ENCODE peak calls at places on chromosomes 5 and 9, in four cellular contexts. M, L, B and P are unnamed samples.
A peak's percentile ranks its signal among the peaks of the same experiment; 100 is the strongest.

GRCh38 chr9:90002299-90003045 is 397.7 kb downstream of the GADD45G start:
- DNase-seq in L (no peak), B (no peak), M (no peak), P (no peak)

GRCh38 chr5:137945825-137946224 is 56.6 kb downstream of the PKD2L2 start:
- DNase-seq in B (no peak), M (no peak), L (no peak), P (no peak)

GRCh38 chr9:106286249-106286648 is 576.7 kb upstream of the ZNF462 start:
- DNase-seq in B (no peak), M (no peak), L (peak; percentile 17), P (no peak)

GRCh38 chr5:59102437-59102836 is 519.6 kb downstream of the RAB3C start:
- DNase-seq in B (no peak), M (no peak), L (no peak), P (no peak)

GRCh38 chr5:176737001-176737745 is 73.2 kb upstream of the UNC5A start:
- DNase-seq in B (no peak), M (no peak), L (no peak), P (no peak)

GRCh38 chr9:84266087-84266561 is 74.4 kb downstream of the SLC28A3 start:
- DNase-seq in B (no peak), M (peak; percentile 16), L (no peak), P (no peak)

GRCh38 chr5:68287976-68288755 is 72.6 kb downstream of the PIK3R1 start:
- DNase-seq in L (no peak), B (peak; percentile 22), M (peak; percentile 88), P (no peak)

GRCh38 chr5:111016801-111017200 is 54.7 kb upstream of the TSLP start:
- DNase-seq in M (no peak), B (no peak), L (no peak), P (no peak)

GRCh38 chr9:86794356-86795046 is 152.8 kb downstream of the GAS1 start:
- DNase-seq in L (no peak), M (no peak), B (no peak), P (no peak)

GRCh38 chr9:124239249-124240073 is 18.3 kb upstream of the NEK6 start:
- DNase-seq in B (no peak), M (no peak), L (no peak), P (no peak)

GRCh38 chr9:117435630-117436261 is 20.9 kb upstream of the ASTN2 start:
- DNase-seq in L (no peak), B (no peak), M (no peak), P (no peak)

GRCh38 chr5:80181618-80182211 is 74.1 kb downstream of the SERINC5 start:
- DNase-seq in L (no peak), B (no peak), M (peak; percentile 90), P (peak; percentile 88)

GRCh38 chr5:1510151-1510561 is 13.6 kb downstream of the LPCAT1 start:
- DNase-seq in B (no peak), M (no peak), L (no peak), P (no peak)

GRCh38 chr9:133592731-133593409 is 16.3 kb downstream of the FAM163B start:
- DNase-seq in B (no peak), M (no peak), L (no peak), P (no peak)

GRCh38 chr5:81349161-81349560 is 44.8 kb downstream of the ACOT12 start:
- DNase-seq in B (no peak), L (no peak), M (no peak), P (no peak)

GRCh38 chr5:143641549-143641955 is 170.4 kb upstream of the HMHB1 start:
- DNase-seq in M (no peak), B (no peak), L (no peak), P (no peak)

GRCh38 chr9:92097997-92098482 is 17.2 kb downstream of the SPTLC1 start:
- DNase-seq in M (no peak), B (no peak), L (peak; percentile 87), P (peak; percentile 93)

GRCh38 chr5:118980438-118980837 is 7.9 kb downstream of the DTWD2 start:
- DNase-seq in B (no peak), M (no peak), L (no peak), P (no peak)

GRCh38 chr9:75088646-75089368 is 493 bp downstream of the OSTF1 start:
- DNase-seq in M (peak; percentile 55), B (peak; percentile 33), L (no peak), P (no peak)

GRCh38 chr5:62534461-62535236 is 44.0 kb upstream of the LRRC70 start:
- DNase-seq in M (no peak), B (no peak), L (no peak), P (no peak)

GRCh38 chr5:150358261-150359095 is 981 bp downstream of the TCOF1 start:
- DNase-seq in M (peak; percentile 70), L (no peak), B (no peak), P (peak; percentile 7)

GRCh38 chr5:95883185-95884020 is 60.9 kb upstream of the GLRX start:
- DNase-seq in B (no peak), L (no peak), M (no peak), P (no peak)

GRCh38 chr5:115661156-115661555 is 35.3 kb upstream of the TMED7 start:
- DNase-seq in L (no peak), M (no peak), B (no peak), P (no peak)

GRCh38 chr5:59209758-59210359 is 627.0 kb downstream of the RAB3C start:
- DNase-seq in B (no peak), L (no peak), M (no peak), P (no peak)

GRCh38 chr5:25301836-25302235 is 657.1 kb upstream of the CDH10 start:
- DNase-seq in M (no peak), L (no peak), B (no peak), P (no peak)

GRCh38 chr9:89039092-89039465 is 47.8 kb downstream of the S1PR3 start:
- DNase-seq in L (no peak), M (no peak), B (no peak), P (no peak)

GRCh38 chr5:149079883-149080282 is 17.0 kb upstream of the SH3TC2 start:
- DNase-seq in B (no peak), M (no peak), L (no peak), P (no peak)

GRCh38 chr5:6545770-6546690 is 86.8 kb downstream of the NSUN2 start:
- DNase-seq in M (no peak), L (no peak), B (no peak), P (no peak)

GRCh38 chr5:149745-150450 is 41.4 kb upstream of the LRRC14B start:
- DNase-seq in B (no peak), L (peak; percentile 72), M (no peak), P (no peak)

GRCh38 chr5:35319231-35320002 is 89.1 kb upstream of the PRLR start:
- DNase-seq in M (no peak), L (no peak), B (no peak), P (no peak)
- TF ChIP-seq TCF7L2 in M (no peak), L (no peak), B (no peak), P (no peak)

GRCh38 chr5:159017787-159018186 is 81.9 kb downstream of the EBF1 start:
- DNase-seq in M (no peak), L (no peak), B (peak; percentile 10), P (no peak)
- TF ChIP-seq TCF7L2 in M (no peak), L (no peak), B (no peak), P (no peak)

DNA sequence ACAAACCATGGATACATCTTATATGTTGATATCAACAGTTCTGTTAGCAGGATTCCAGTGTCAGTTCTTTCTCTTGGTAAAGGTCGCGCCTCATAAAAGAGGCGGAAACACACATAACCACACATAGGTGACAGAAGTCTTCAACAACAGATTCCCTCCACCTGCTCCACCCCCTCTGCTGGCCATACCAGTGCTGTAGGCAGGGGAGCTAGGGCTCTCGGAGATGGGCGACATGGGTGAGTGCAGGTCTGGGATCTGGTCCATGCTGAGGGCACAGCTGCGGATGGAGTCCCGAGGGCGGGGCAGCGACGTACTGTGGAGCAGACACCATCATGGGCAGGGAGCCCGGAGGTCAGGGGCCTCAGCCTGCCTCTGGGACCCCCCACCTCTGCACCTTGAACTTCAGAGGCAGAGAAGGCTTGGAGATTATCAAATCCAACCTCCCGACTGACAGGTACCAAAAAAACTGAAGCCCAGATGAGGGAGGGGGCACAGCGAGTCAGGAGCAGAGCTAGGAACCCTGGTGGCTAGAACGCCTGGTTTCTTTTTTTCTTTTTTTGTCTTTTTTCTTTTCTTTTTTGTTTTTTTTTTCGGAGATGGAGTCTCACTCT is 12.0 kb upstream of the TOR2A start:
- DNase-seq in B (no peak), L (no peak), M (no peak), P (no peak)
- TF ChIP-seq TCF7L2 in B (no peak), L (no peak), M (no peak), P (no peak)

GRCh38 chr5:34556514-34556782 is 99.7 kb upstream of the RAI14 start:
- DNase-seq in L (no peak), B (no peak), M (no peak), P (no peak)

GRCh38 chr5:34552686-34553085 is 103.4 kb upstream of the RAI14 start:
- DNase-seq in M (no peak), B (no peak), L (no peak), P (no peak)

GRCh38 chr5:34553544-34553943 is 102.6 kb upstream of the RAI14 start:
- DNase-seq in L (no peak), M (no peak), B (no peak), P (no peak)

GRCh38 chr5:34554656-34555055 is 101.5 kb upstream of the RAI14 start:
- DNase-seq in L (no peak), B (no peak), M (no peak), P (no peak)

GRCh38 chr5:34555699-34556513 is 100.2 kb upstream of the RAI14 start:
- DNase-seq in B (no peak), M (no peak), L (no peak), P (no peak)
- TF ChIP-seq TCF7L2 in B (no peak), M (no peak), L (no peak), P (no peak)

GRCh38 chr5:15496886-15497285 is 3.1 kb upstream of the FBXL7 start:
- DNase-seq in M (no peak), B (no peak), L (no peak), P (no peak)
- TF ChIP-seq TCF7L2 in M (no peak), B (no peak), L (no peak), P (no peak)

GRCh38 chr5:172090976-172091547 is 84.6 kb upstream of the FBXW11 start:
- DNase-seq in L (no peak), B (no peak), M (no peak), P (no peak)
- TF ChIP-seq TCF7L2 in L (no peak), B (no peak), M (no peak), P (no peak)